ENCODE peak calls at places on chromosomes 11 and 22, in six cellular contexts. Q is left ventricle myocardium inferior, E is ascending aorta, L is pancreas, G is tibial artery, M is A549. W is an unnamed sample.

GRCh38 chr11:3037041-3037944 is 19.9 kb downstream of the CARS1 start:
- DNase-seq in E (peak; percentile 42), G (peak; percentile 90), M (peak; percentile 75), Q (peak; percentile 80), L (peak; percentile 88), W (peak; percentile 89)

GRCh38 chr22:36850682-36851081 is 10.1 kb upstream of the NCF4 start:
- DNase-seq in G (no peak), E (no peak), L (no peak), M (no peak), Q (no peak), W (no peak)

GRCh38 chr11:63938481-63939350 is at the start of gene NAA40:
- DNase-seq in G (peak; percentile 84), M (peak; percentile 98), Q (peak; percentile 87), L (peak; percentile 99), E (peak; percentile 72), W (peak; percentile 99)

GRCh38 chr11:46339816-46340215 is 7.4 kb upstream of the DGKZ start:
- DNase-seq in G (no peak), M (no peak), E (no peak), L (no peak), Q (no peak), W (no peak)

GRCh38 chr11:2300936-2301630 is 635 bp downstream of the C11orf21 start:
- DNase-seq in G (no peak), E (no peak), M (no peak), Q (no peak), L (peak; percentile 56), W (peak; percentile 66)

GRCh38 chr11:110447897-110448522 is 18.3 kb downstream of the FDX1 start:
- DNase-seq in Q (no peak), M (no peak), G (no peak), L (no peak), E (no peak), W (no peak)

GRCh38 chr11:130606781-130607511 is 158.5 kb downstream of the ADAMTS15 start:
- DNase-seq in Q (peak; percentile 52), L (no peak), G (peak; percentile 73), M (no peak), E (no peak), W (peak; percentile 82)

GRCh38 chr11:10503217-10503616 is 37.8 kb downstream of the RNF141 start:
- DNase-seq in M (no peak), Q (no peak), G (no peak), L (no peak), E (no peak), W (no peak)

GRCh38 chr11:12968101-12968500 is 41.0 kb upstream of the RASSF10 start:
- DNase-seq in G (no peak), L (no peak), M (no peak), E (no peak), Q (no peak), W (no peak)

GRCh38 chr11:79940165-79940564 is 499.3 kb upstream of the TENM4 start:
- DNase-seq in M (no peak), L (no peak), E (no peak), G (no peak), Q (no peak), W (no peak)

GRCh38 chr11:11970556-11970955 is 37.9 kb downstream of the DKK3 start:
- DNase-seq in L (no peak), E (no peak), G (no peak), Q (no peak), M (no peak), W (no peak)

GRCh38 chr11:19962795-19963163 is 197.5 kb downstream of the DBX1 start:
- DNase-seq in G (no peak), M (no peak), L (no peak), Q (no peak), E (no peak), W (no peak)

GRCh38 chr11:119615003-119615878 is 113.8 kb downstream of the NECTIN1 start:
- DNase-seq in L (no peak), G (no peak), M (peak; percentile 56), Q (no peak), E (no peak), W (no peak)

GRCh38 chr22:40758390-40758789 is 60.8 kb downstream of the SLC25A17 start:
- DNase-seq in E (no peak), G (no peak), L (no peak), Q (no peak), M (no peak), W (no peak)

GRCh38 chr11:69797156-69797555 is 22.0 kb upstream of the FGF4 start:
- DNase-seq in L (no peak), Q (no peak), G (no peak), E (no peak), M (peak; percentile 50), W (no peak)

GRCh38 chr11:117749541-117749910 is 47.5 kb downstream of the DSCAML1 start:
- DNase-seq in G (no peak), L (no peak), Q (no peak), M (no peak), E (no peak), W (no peak)

GRCh38 chr11:14149683-14150082 is 187.2 kb downstream of the SPON1 start:
- DNase-seq in E (no peak), Q (no peak), G (no peak), M (no peak), L (no peak), W (no peak)

GRCh38 chr22:39530692-39531331 is 1.7 kb downstream of the RPS19BP1 start:
- DNase-seq in G (no peak), L (peak; percentile 19), M (no peak), E (no peak), Q (no peak), W (peak; percentile 57)

GRCh38 chr22:24591286-24591830 is 1.5 kb downstream of the LRRC75B start:
- DNase-seq in M (no peak), G (no peak), L (peak; percentile 40), E (no peak), Q (no peak), W (no peak)

GRCh38 chr22:46971141-46971775 is 208.8 kb downstream of the TBC1D22A start:
- DNase-seq in G (no peak), Q (peak; percentile 37), M (no peak), E (no peak), L (peak; percentile 80), W (peak; percentile 65)

GRCh38 chr11:122698390-122698789 is 42.9 kb downstream of the UBASH3B start:
- DNase-seq in M (no peak), G (no peak), L (no peak), E (no peak), Q (no peak), W (no peak)
- H3K4me1 ChIP-seq in M (peaks cover 19% of the 10 kb centered on the region), G (no peaks in the 10 kb centered on the region), L (no peaks in the 10 kb centered on the region), E (no peaks in the 10 kb centered on the region), Q (no peaks in the 10 kb centered on the region), W (no peaks in the 10 kb centered on the region)

DNA sequence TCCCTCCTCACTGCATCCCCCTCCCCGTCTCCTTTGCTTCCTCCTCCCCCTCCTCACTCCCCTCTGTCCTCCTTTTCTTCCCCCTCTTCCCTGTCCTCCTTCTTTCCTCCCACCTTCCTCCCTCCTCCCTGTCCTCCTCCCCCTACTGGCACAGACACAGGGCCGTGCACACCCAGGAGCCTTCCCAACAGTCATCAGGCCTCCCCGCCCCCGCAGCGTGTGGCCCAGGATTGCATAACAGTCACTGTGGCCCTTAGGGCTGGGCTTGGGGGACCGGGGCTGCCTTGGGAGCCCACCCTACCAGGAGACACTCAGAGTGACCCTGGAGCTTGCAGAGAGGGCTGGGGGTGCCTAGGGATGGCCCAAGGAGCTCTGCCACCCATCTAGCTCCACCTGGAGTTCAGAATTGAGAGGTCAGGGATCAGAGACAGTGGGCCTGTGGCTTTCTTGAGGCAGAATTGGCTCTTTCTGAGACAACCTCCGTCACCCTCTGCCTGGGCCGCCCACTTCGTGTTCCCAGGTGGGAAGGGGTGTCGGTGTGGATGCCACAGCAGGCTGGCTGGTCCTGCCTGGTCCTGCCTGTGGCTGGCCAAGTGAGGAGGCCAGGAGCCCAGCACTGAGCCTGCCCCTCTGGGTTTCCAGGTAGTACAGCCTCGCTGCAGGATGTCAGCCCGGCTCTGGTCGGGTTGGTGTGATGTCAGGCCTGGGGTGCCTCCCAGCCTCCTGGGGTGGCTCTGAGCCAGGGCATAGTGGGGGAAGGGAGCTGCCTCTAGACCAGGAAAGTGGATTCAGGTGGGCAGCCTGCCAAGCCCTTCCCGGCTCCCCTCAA is 1.6 kb downstream of the SPI1 start:
- DNase-seq in E (no peak), M (no peak), G (peak; percentile 55), L (peak; percentile 74), Q (peak; percentile 53), W (peak; percentile 82)
- H3K27ac ChIP-seq in E (peak overlapping the region; percentile 53), M (peak overlapping the region; percentile 46), G (no peak overlapping the region), L (no peak overlapping the region), Q (peak overlapping the region; percentile 54), W (no peak overlapping the region)

GRCh38 chr11:133950874-133951483 is 5.8 kb downstream of the IGSF9B start:
- DNase-seq in M (no peak), G (peak; percentile 43), E (no peak), L (no peak), Q (peak; percentile 70), W (no peak)
- H3K4me1 ChIP-seq in M (peaks cover 3% of the 10 kb centered on the region), G (peaks cover 91% of the 10 kb centered on the region), E (peaks cover 26% of the 10 kb centered on the region), L (peaks cover 3% of the 10 kb centered on the region), Q (peaks cover 100% of the 10 kb centered on the region), W (no peaks in the 10 kb centered on the region)

GRCh38 chr22:29882716-29883044 is 294 bp upstream of the MTMR3 start:
- DNase-seq in L (no peak), M (no peak), E (no peak), Q (no peak), G (no peak), W (no peak)
- H3K27ac ChIP-seq in L (no peak overlapping the region), M (no peak overlapping the region), E (no peak overlapping the region), Q (peak overlapping the region; percentile 99), G (peak overlapping the region; percentile 97), W (no peak overlapping the region)

GRCh38 chr11:83006877-83007330 is 64.8 kb downstream of the RAB30 start:
- DNase-seq in E (no peak), L (no peak), Q (no peak), M (no peak), G (no peak), W (no peak)
- H3K4me1 ChIP-seq in E (peaks cover 5% of the 10 kb centered on the region), L (peaks cover 26% of the 10 kb centered on the region), Q (peaks cover 76% of the 10 kb centered on the region), M (peaks cover 33% of the 10 kb centered on the region), G (peaks cover 35% of the 10 kb centered on the region), W (peaks cover 16% of the 10 kb centered on the region)

GRCh38 chr11:67649634-67650540 is 643 bp downstream of the ACY3 start:
- DNase-seq in E (no peak), M (no peak), G (no peak), Q (no peak), L (no peak), W (peak; percentile 46)
- H3K27ac ChIP-seq in E (no peak overlapping the region), M (peak overlapping the region; percentile 93), G (no peak overlapping the region), Q (no peak overlapping the region), L (peak overlapping the region; percentile 73), W (peak overlapping the region; percentile 57)

W was measured in kidney.